ENCODE peak calls at places on chromosomes 2 and 18, in six cellular contexts. I, H, K, C, A and M are unnamed samples.

GRCh38 chr2:198080872-198081271 is 276.5 kb downstream of the PLCL1 start:
- DNase-seq in I (no peak), H (no peak), K (no peak), C (no peak), A (no peak), M (no peak)

GRCh38 chr18:32529737-32530420 is 59.2 kb upstream of the GAREM1 start:
- DNase-seq in I (no peak), H (no peak), K (no peak), C (no peak), A (no peak), M (no peak)

GRCh38 chr2:219402665-219403515 is 15.2 kb upstream of the DNPEP start:
- DNase-seq in I (no peak), H (peak), K (peak), C (peak), A (peak), M (peak)

GRCh38 chr2:228646061-228646460 is 464.6 kb upstream of the SPHKAP start:
- DNase-seq in I (no peak), H (no peak), K (no peak), C (no peak), A (no peak), M (no peak)

GRCh38 chr2:235698028-235698427 is 204.2 kb downstream of the AGAP1 start:
- DNase-seq in I (no peak), H (no peak), K (no peak), C (no peak), A (no peak), M (no peak)

GRCh38 chr18:70373062-70373519 is 84.2 kb downstream of the SOCS6 start:
- DNase-seq in I (no peak), H (no peak), K (no peak), C (no peak), A (no peak), M (no peak)

GRCh38 chr2:223860809-223861738 is 23.7 kb upstream of the AP1S3 start:
- DNase-seq in I (no peak), H (no peak), K (no peak), C (no peak), A (no peak), M (no peak)

GRCh38 chr2:36549063-36549662 is 48.8 kb downstream of the FEZ2 start:
- DNase-seq in I (no peak), H (no peak), K (no peak), C (no peak), A (no peak), M (no peak)

GRCh38 chr18:52340466-52341378 is 725 bp downstream of the DCC start:
- DNase-seq in I (no peak), H (no peak), K (no peak), C (peak), A (no peak), M (no peak)

GRCh38 chr2:223260681-223261080 is 208.7 kb downstream of the KCNE4 start:
- DNase-seq in I (no peak), H (no peak), K (no peak), C (no peak), A (no peak), M (no peak)

GRCh38 chr2:15385184-15385583 is 175.9 kb downstream of the NBAS start:
- DNase-seq in I (no peak), H (no peak), K (no peak), C (no peak), A (no peak), M (no peak)

GRCh38 chr2:74503506-74504475 is 3.7 kb downstream of the PCGF1 start:
- DNase-seq in I (peak), H (no peak), K (no peak), C (peak), A (no peak), M (no peak)
- H3K27ac ChIP-seq in I (peak), H (peak), K (peak), C (no peak), A (peak), M (no peak)

DNA sequence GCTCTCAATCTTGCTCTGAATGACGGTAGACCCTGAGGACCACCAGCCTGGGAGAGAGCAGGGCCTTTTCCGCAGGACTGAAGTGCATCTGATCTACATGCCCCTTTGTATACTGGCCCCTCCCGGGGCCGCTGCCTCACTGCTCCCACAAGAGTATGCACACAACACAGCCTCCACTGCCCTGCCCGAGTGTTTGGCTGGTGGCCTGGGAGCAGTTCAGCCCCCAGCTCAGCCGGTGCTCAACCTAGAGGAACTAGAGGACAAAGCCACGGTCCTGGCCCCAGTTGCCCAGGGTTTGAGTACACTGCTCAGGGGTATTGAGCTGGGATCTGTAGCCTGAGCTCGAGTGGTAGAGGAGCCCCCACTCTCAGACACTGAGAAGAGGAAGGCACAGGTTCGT is 118.9 kb upstream of the CAB39 start:
- DNase-seq in I (no peak), H (no peak), K (no peak), C (no peak), A (no peak), M (no peak)
- H3K27ac ChIP-seq in I (no peak), H (no peak), K (no peak), C (no peak), A (no peak), M (no peak)

DNA sequence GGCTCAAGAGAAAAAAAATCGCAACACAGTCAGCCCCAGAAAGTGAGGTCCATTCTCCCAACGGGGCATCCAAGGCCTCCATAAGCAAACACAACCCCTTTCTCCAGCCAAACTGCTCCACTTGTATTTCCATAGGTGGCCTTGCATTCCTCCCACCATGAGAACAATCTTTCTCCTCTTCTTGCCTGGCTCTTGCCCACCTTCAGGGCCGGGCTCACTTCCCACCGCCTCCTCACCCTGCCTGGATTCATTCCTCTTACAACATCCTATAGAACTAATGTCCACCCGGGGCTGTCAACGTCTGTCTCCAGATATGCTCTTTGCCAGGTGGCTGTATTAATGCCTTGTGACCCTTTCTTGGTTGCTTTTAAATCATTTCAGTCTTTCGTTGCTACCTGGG is 124.5 kb downstream of the SMAD7 start:
- DNase-seq in I (peak), H (peak), K (no peak), C (no peak), A (no peak), M (no peak)
- H3K27ac ChIP-seq in I (no peak), H (peak), K (no peak), C (no peak), A (peak), M (no peak)

GRCh38 chr2:132426033-132426432 is 9.4 kb downstream of the GPR39 start:
- DNase-seq in I (no peak), H (no peak), K (no peak), C (no peak), A (no peak), M (no peak)

GRCh38 chr2:132429351-132429750 is 12.7 kb downstream of the GPR39 start:
- DNase-seq in I (no peak), H (no peak), K (no peak), C (no peak), A (no peak), M (no peak)

GRCh38 chr2:132429941-132430573 is 13.5 kb downstream of the GPR39 start:
- DNase-seq in I (no peak), H (no peak), K (no peak), C (no peak), A (no peak), M (no peak)

GRCh38 chr2:132426621-132427020 is 10.0 kb downstream of the GPR39 start:
- DNase-seq in I (no peak), H (no peak), K (no peak), C (no peak), A (no peak), M (no peak)

DNA sequence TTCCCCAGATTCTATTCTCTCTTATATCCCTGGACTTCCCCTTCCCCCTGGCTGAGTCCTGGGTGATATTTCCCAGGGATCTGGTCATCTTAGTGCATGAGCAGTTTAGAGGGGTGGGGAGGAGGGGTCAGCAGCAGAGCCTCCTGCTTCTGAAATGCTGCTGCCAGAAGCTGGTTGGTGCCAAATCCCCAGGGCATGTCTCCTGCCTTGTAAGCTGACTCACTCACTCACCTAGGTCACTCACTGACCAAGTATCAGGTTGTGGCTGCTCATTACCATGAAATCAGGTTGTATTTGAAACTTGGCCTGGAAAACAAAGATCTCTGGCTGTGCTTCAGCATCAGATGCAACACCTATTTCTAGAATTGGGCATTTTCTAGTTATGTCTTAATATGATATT is 14.3 kb downstream of the GPR39 start:
- DNase-seq in I (no peak), H (no peak), K (no peak), C (no peak), A (no peak), M (no peak)
- H3K27ac ChIP-seq in I (no peak), H (no peak), K (no peak), C (no peak), A (no peak), M (no peak)

GRCh38 chr2:171794918-171795317 is 99.1 kb downstream of the SLC25A12 start:
- DNase-seq in I (no peak), H (no peak), K (no peak), C (peak), A (no peak), M (no peak)

GRCh38 chr2:171792922-171793580 is 101.0 kb downstream of the SLC25A12 start:
- DNase-seq in I (no peak), H (no peak), K (no peak), C (no peak), A (no peak), M (no peak)

GRCh38 chr2:171800639-171801038 is 93.4 kb downstream of the SLC25A12 start:
- DNase-seq in I (no peak), H (no peak), K (no peak), C (no peak), A (no peak), M (no peak)

GRCh38 chr2:171793691-171794678 is 100.1 kb downstream of the SLC25A12 start:
- DNase-seq in I (no peak), H (no peak), K (no peak), C (peak), A (no peak), M (no peak)

GRCh38 chr2:171798156-171798815 is 95.8 kb downstream of the SLC25A12 start:
- DNase-seq in I (no peak), H (no peak), K (no peak), C (no peak), A (no peak), M (no peak)
- H3K27ac ChIP-seq in I (no peak), H (no peak), K (no peak), C (no peak), A (no peak), M (no peak)

DNA sequence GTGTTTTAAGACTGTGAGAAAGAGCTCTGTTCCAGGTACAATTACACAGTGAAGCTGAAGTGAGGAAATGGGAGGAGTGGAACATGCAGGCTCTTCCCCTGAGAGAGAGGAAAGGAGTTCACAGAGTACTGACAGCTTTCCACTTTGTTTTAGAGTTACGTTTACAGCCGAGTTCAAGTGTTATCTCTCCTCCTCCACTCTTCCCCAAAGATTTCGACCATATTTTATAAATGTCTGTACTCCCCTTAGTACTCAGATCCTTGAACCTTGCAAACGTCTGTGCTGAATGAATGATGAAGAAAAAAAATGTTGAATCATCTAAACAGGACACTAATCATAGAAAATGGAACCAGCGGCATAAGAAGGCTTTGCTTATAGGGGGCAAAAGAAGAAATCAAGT is 121.6 kb downstream of the THADA start:
- DNase-seq in I (no peak), H (no peak), K (no peak), C (no peak), A (no peak), M (no peak)
- H3K27ac ChIP-seq in I (peak), H (no peak), K (no peak), C (no peak), A (peak), M (no peak)

GRCh38 chr2:61753512-61753911 is 100.3 kb downstream of the FAM161A start:
- DNase-seq in I (no peak), H (no peak), K (no peak), C (no peak), A (no peak), M (no peak)
- H3K27ac ChIP-seq in I (no peak), H (no peak), K (no peak), C (no peak), A (no peak), M (no peak)